ENCODE peak calls at places on chromosome 2, in five cellular contexts. One of them, this sample, is unnamed.

GRCh38 chr2:162030363-162030762 is 43.7 kb downstream of the DPP4 start:
- DNase-seq in HCT116: no peak
- DNase-seq in K562: no peak
- DNase-seq in HepG2: no peak
- DNase-seq in GM12878: no peak
- DNase-seq in this sample: no peak

GRCh38 chr2:19809206-19809605 is 92.6 kb downstream of the TTC32 start:
- DNase-seq in HCT116: no peak
- DNase-seq in K562: no peak
- DNase-seq in HepG2: no peak
- DNase-seq in GM12878: no peak
- DNase-seq in this sample: no peak

GRCh38 chr2:169839954-169840746 is 12.9 kb downstream of the UBR3 start:
- DNase-seq in HCT116: no peak
- DNase-seq in K562: peak
- DNase-seq in HepG2: no peak
- DNase-seq in GM12878: no peak
- DNase-seq in this sample: no peak

GRCh38 chr2:83055338-83056010 is 1403.6 kb downstream of the SUCLG1 start:
- DNase-seq in HCT116: no peak
- DNase-seq in K562: no peak
- DNase-seq in HepG2: no peak
- DNase-seq in GM12878: no peak
- DNase-seq in this sample: no peak

GRCh38 chr2:170123593-170123992 is 54.4 kb upstream of the MYO3B start:
- DNase-seq in HCT116: peak
- DNase-seq in K562: peak
- DNase-seq in HepG2: peak
- DNase-seq in GM12878: no peak
- DNase-seq in this sample: no peak

GRCh38 chr2:217689053-217689452 is 313.7 kb downstream of the TNS1 start:
- DNase-seq in HCT116: no peak
- DNase-seq in K562: no peak
- DNase-seq in HepG2: no peak
- DNase-seq in GM12878: no peak
- DNase-seq in this sample: no peak

GRCh38 chr2:164947281-164947680 is 8.0 kb downstream of the SLC38A11 start:
- DNase-seq in HCT116: no peak
- DNase-seq in K562: no peak
- DNase-seq in HepG2: no peak
- DNase-seq in GM12878: no peak
- DNase-seq in this sample: no peak

GRCh38 chr2:225422145-225422544 is 22.6 kb downstream of the NYAP2 start:
- DNase-seq in HCT116: no peak
- DNase-seq in K562: no peak
- DNase-seq in HepG2: no peak
- DNase-seq in GM12878: no peak
- DNase-seq in this sample: no peak

GRCh38 chr2:43777306-43777926 is 3.6 kb downstream of the DYNC2LI1 start:
- DNase-seq in HCT116: no peak
- DNase-seq in K562: no peak
- DNase-seq in HepG2: no peak
- DNase-seq in GM12878: no peak
- DNase-seq in this sample: no peak

GRCh38 chr2:203083328-203083727 is 68.7 kb downstream of the NBEAL1 start:
- DNase-seq in HCT116: no peak
- DNase-seq in K562: no peak
- DNase-seq in HepG2: no peak
- DNase-seq in GM12878: no peak
- DNase-seq in this sample: no peak

GRCh38 chr2:165018207-165018606 is 62.9 kb upstream of the SLC38A11 start:
- DNase-seq in HCT116: no peak
- DNase-seq in K562: no peak
- DNase-seq in HepG2: no peak
- DNase-seq in GM12878: no peak
- DNase-seq in this sample: no peak

GRCh38 chr2:241225983-241226382 is 37.5 kb downstream of the ANO7 start:
- DNase-seq in HCT116: no peak
- DNase-seq in K562: no peak
- DNase-seq in HepG2: no peak
- DNase-seq in GM12878: no peak
- DNase-seq in this sample: no peak

GRCh38 chr2:167386694-167387093 is 498.4 kb downstream of the XIRP2 start:
- DNase-seq in HCT116: no peak
- DNase-seq in K562: no peak
- DNase-seq in HepG2: no peak
- DNase-seq in GM12878: no peak
- DNase-seq in this sample: no peak

GRCh38 chr2:112720785-112721184 is at the start of gene NT5DC4:
- DNase-seq in HCT116: no peak
- DNase-seq in K562: peak
- DNase-seq in HepG2: no peak
- DNase-seq in GM12878: no peak
- DNase-seq in this sample: no peak

GRCh38 chr2:68418855-68419254 is 48.2 kb downstream of the FBXO48 start:
- DNase-seq in HCT116: no peak
- DNase-seq in K562: no peak
- DNase-seq in HepG2: no peak
- DNase-seq in GM12878: no peak
- DNase-seq in this sample: no peak

GRCh38 chr2:199484927-199485326 is 27.2 kb upstream of the SATB2 start:
- DNase-seq in HCT116: no peak
- DNase-seq in K562: no peak
- DNase-seq in HepG2: no peak
- DNase-seq in GM12878: no peak
- DNase-seq in this sample: no peak
- TF ChIP-seq CTCF in HCT116: peak
- TF ChIP-seq CTCF in K562: peak
- TF ChIP-seq CTCF in HepG2: peak
- TF ChIP-seq CTCF in GM12878: no peak
- TF ChIP-seq CTCF in this sample: peak

DNA sequence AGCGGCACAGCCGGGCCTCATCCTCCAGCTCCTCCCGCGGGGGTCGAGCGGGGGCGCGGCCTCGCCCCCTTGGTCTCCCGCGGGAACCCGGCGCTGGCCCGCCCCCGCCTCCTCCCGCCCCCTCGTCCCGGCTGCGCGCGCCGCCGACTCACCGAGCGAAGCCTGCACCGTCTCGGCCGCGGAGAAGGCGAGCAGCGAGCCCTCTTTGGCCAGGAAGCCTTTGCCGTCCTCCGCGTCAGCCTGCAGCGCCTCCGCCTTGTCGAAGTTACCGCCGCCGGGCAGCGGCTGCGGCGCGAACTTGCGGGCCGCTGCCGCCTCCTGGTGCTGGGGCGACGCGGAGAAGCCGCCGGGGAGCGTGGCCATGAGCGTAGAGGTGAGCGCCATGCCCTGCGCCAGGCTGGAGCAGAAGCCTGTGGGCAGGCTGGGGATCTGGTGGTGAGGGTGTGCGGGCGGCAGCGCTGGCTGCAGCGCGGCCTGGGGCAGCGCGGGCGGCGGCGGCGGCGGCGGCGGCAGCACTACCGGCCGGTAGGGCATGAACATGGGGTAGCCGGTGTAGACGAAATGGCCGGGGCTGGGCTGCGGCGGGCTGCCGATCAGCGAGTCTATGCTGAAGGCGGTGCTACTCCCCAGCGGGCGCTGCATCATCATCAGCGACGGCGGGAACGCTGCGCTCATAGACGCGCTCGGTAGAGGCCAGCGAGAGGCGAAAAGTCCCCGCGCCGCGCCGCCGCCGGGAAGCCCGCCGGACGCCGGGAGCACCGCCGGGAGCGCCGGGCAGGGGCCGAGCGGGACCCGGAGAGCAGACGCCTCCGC is 683 bp downstream of the GBX2 start:
- DNase-seq in HCT116: no peak
- DNase-seq in K562: peak
- DNase-seq in HepG2: no peak
- DNase-seq in GM12878: no peak
- DNase-seq in this sample: no peak
- TF ChIP-seq SIN3A in HCT116: no peak
- TF ChIP-seq SIN3A in K562: no peak
- TF ChIP-seq SIN3A in HepG2: no peak
- TF ChIP-seq SIN3A in GM12878: no peak
- TF ChIP-seq SIN3A in this sample: peak

GRCh38 chr2:46298522-46299351 is 1.5 kb downstream of the EPAS1 start:
- DNase-seq in HCT116: no peak
- DNase-seq in K562: peak
- DNase-seq in HepG2: no peak
- DNase-seq in GM12878: no peak
- DNase-seq in this sample: no peak
- TF ChIP-seq CTCF in HCT116: peak
- TF ChIP-seq CTCF in K562: peak
- TF ChIP-seq CTCF in HepG2: peak
- TF ChIP-seq CTCF in GM12878: no peak
- TF ChIP-seq CTCF in this sample: peak

GRCh38 chr2:160300203-160300602 is 100.1 kb upstream of the ITGB6 start:
- DNase-seq in HCT116: no peak
- DNase-seq in K562: no peak
- DNase-seq in HepG2: no peak
- DNase-seq in GM12878: no peak
- DNase-seq in this sample: no peak
- TF ChIP-seq SIN3A in HCT116: no peak
- TF ChIP-seq SIN3A in K562: no peak
- TF ChIP-seq SIN3A in HepG2: no peak
- TF ChIP-seq SIN3A in GM12878: no peak
- TF ChIP-seq SIN3A in this sample: no peak

GRCh38 chr2:56175779-56176178 is 8.0 kb upstream of the CCDC85A start:
- DNase-seq in HCT116: no peak
- DNase-seq in K562: no peak
- DNase-seq in HepG2: no peak
- DNase-seq in GM12878: no peak
- DNase-seq in this sample: no peak

GRCh38 chr2:56179931-56180330 is 3.9 kb upstream of the CCDC85A start:
- DNase-seq in HCT116: no peak
- DNase-seq in K562: no peak
- DNase-seq in HepG2: no peak
- DNase-seq in GM12878: no peak
- DNase-seq in this sample: no peak

GRCh38 chr2:56182420-56182819 is 1.4 kb upstream of the CCDC85A start:
- DNase-seq in HCT116: no peak
- DNase-seq in K562: no peak
- DNase-seq in HepG2: no peak
- DNase-seq in GM12878: no peak
- DNase-seq in this sample: no peak

DNA sequence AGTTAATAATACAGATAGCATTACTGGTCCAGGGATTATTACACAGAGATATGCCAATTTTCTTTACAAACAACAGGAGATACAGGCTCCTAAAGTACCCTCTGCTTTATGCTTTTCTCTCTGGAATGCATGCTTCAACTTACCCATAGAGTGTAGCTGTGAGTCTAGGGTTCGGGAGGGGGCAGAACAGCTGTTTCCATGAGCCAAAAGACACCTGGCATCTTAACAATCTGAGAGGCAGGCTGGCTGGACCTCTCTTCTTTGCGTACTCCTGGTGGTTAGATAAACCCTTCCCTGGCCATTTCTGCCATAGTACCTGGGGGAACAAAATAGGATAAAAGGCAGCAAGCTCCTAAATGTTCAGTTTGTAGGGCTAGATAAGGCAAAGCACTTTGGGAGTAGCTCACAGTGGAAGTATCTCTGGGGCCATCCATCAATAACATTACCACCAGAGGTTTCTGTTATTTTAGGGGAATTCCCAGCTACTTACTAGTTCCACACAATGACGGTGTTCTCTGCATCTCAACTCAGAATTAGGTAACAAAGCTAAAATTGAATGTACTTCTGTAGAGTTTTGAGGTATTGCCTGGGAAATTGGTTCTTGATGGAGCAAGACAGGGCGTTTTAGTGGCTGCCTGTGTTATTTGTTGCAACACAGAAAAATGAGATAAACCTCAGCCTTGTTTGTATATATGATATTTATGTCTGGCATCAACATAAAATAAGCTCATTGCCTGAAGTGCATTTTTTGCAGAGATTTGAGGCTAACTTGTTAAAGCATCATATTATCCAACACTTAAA is 6.2 kb upstream of the CCDC85A start:
- DNase-seq in HCT116: no peak
- DNase-seq in K562: no peak
- DNase-seq in HepG2: no peak
- DNase-seq in GM12878: no peak
- DNase-seq in this sample: no peak
- TF ChIP-seq CTCF in HCT116: no peak
- TF ChIP-seq CTCF in K562: no peak
- TF ChIP-seq CTCF in HepG2: no peak
- TF ChIP-seq CTCF in GM12878: no peak
- TF ChIP-seq CTCF in this sample: no peak